ENCODE peak calls at places on chromosomes 7 and 10, in four cellular contexts. T is AG10803, S is fibroblast of mammary gland, R is transverse colon. U is an unnamed sample.

GRCh38 chr10:69703256-69703655 is 73.2 kb downstream of the FAM241B start:
- DNase-seq in T (peak), S (no peak), R (no peak), U (no peak)

GRCh38 chr7:51727441-51727840 is 410.8 kb upstream of the COBL start:
- DNase-seq in T (no peak), R (no peak), S (no peak), U (no peak)

GRCh38 chr7:23093546-23093945 is 12.0 kb upstream of the KLHL7 start:
- DNase-seq in R (no peak), T (peak), S (peak), U (no peak)

GRCh38 chr7:74092964-74093339 is 9.3 kb downstream of the LIMK1 start:
- DNase-seq in R (peak), T (no peak), S (peak), U (peak)

GRCh38 chr7:37201003-37201875 is 247.4 kb downstream of the ELMO1 start:
- DNase-seq in T (peak), S (peak), R (peak), U (peak)

GRCh38 chr7:105583061-105583460 is 1.8 kb upstream of the EFCAB10 start:
- DNase-seq in R (no peak), S (no peak), T (no peak), U (no peak)

GRCh38 chr7:140674899-140675701 is 2.4 kb downstream of the ADCK2 start:
- DNase-seq in T (peak), S (peak), R (peak), U (no peak)

GRCh38 chr10:81546243-81546642 is 328.8 kb upstream of the NRG3 start:
- DNase-seq in R (no peak), S (no peak), T (no peak), U (no peak)

GRCh38 chr10:67036808-67037207 is 111.0 kb downstream of the LRRTM3 start:
- DNase-seq in R (no peak), T (no peak), S (no peak), U (no peak)

GRCh38 chr7:88455696-88456095 is 149.0 kb upstream of the STEAP4 start:
- DNase-seq in T (no peak), R (no peak), S (no peak), U (no peak)

GRCh38 chr7:137978464-137979237 is 23.2 kb downstream of the CREB3L2 start:
- DNase-seq in S (peak), T (peak), R (peak), U (no peak)

GRCh38 chr7:105003275-105003674 is 10.7 kb upstream of the KMT2E start:
- DNase-seq in T (peak), R (peak), S (peak), U (peak)

GRCh38 chr7:36726311-36726710 is 2.0 kb upstream of the AOAH start:
- DNase-seq in R (no peak), S (no peak), T (no peak), U (no peak)

GRCh38 chr7:29300649-29301048 is 106.1 kb downstream of the CHN2 start:
- DNase-seq in T (no peak), R (no peak), S (no peak), U (no peak)

GRCh38 chr10:22631646-22632278 is 82.6 kb downstream of the PIP4K2A start:
- DNase-seq in T (peak), S (peak), R (no peak), U (no peak)

GRCh38 chr7:85025312-85025756 is 161.5 kb downstream of the SEMA3D start:
- DNase-seq in S (no peak), T (no peak), R (peak), U (peak)

GRCh38 chr10:48599830-48600134 is 5.1 kb downstream of the ARHGAP22 start:
- DNase-seq in T (no peak), R (no peak), S (no peak), U (no peak)

GRCh38 chr7:81299272-81299671 is 380.4 kb upstream of the SEMA3C start:
- DNase-seq in T (peak), R (no peak), S (peak), U (no peak)

GRCh38 chr10:90424730-90425129 is 433.1 kb downstream of the HTR7 start:
- DNase-seq in S (peak), R (no peak), T (no peak), U (no peak)

GRCh38 chr7:8084772-8085171 is 116.2 kb downstream of the GLCCI1 start:
- DNase-seq in T (no peak), S (no peak), R (no peak), U (no peak)

GRCh38 chr10:73871915-73872710 is 2.2 kb downstream of the CAMK2G start:
- DNase-seq in R (peak), S (peak), T (peak), U (peak)

GRCh38 chr10:132574783-132575319 is 37.3 kb downstream of the INPP5A start:
- DNase-seq in R (no peak), S (no peak), T (peak), U (no peak)

GRCh38 chr10:103918053-103918846 is at the start of gene STN1:
- DNase-seq in T (peak), S (peak), R (peak), U (peak)

GRCh38 chr10:103648951-103649532 is 155.5 kb downstream of the NEURL1 start:
- DNase-seq in T (peak), S (peak), R (no peak), U (peak)

GRCh38 chr10:53314856-53315255 is 542.3 kb upstream of the MBL2 start:
- DNase-seq in S (peak), R (no peak), T (peak), U (no peak)

GRCh38 chr7:95501261-95501816 is 15.6 kb downstream of the ASB4 start:
- DNase-seq in T (no peak), R (no peak), S (peak), U (no peak)

GRCh38 chr10:99854860-99855259 is 72.4 kb downstream of the ABCC2 start:
- DNase-seq in R (no peak), T (peak), S (peak), U (no peak)

GRCh38 chr10:130983749-130984148 is 327.8 kb downstream of the TCERG1L start:
- DNase-seq in S (no peak), R (no peak), T (no peak), U (no peak)

GRCh38 chr7:100607111-100607510 is 4.9 kb downstream of the PCOLCE start:
- DNase-seq in T (no peak), S (peak), R (no peak), U (no peak)

GRCh38 chr10:15460661-15461060 is 89.6 kb upstream of the FAM171A1 start:
- DNase-seq in S (peak), R (no peak), T (peak), U (no peak)

GRCh38 chr10:13496931-13497330 is 31.9 kb downstream of the BEND7 start:
- DNase-seq in R (no peak), T (no peak), S (no peak), U (no peak)

GRCh38 chr10:133274751-133275682 is 1.7 kb downstream of the ADAM8 start:
- DNase-seq in T (no peak), R (peak), S (no peak), U (no peak)

GRCh38 chr10:6162589-6163356 is 40.0 kb upstream of the PFKFB3 start:
- DNase-seq in T (no peak), R (peak), S (no peak), U (no peak)

DNA sequence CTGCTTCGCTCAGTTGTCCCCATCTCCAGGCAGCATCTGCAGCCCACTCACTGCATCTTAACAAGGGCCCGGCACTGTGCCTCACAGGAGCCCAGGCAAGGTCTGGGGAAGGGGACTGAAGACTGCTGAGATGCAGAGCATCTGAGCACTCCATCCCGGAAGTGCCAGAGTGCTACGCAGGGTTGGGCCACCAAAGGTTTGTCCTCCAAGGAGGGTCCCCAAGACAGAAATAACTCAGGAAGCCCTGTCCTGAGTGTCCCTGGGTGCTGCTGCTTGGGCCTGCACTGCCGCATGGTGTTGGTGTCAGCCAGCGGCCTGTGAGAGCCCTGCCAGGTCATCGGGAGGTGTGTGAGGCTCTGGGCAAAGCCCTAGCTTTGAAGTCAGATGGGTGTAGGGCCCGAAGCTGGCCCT is 288.2 kb upstream of the ZMIZ1 start:
- DNase-seq in S (no peak), R (no peak), T (no peak), U (no peak)
- H3K4me3 ChIP-seq in S (no peak), R (no peak), T (no peak), U (no peak)

GRCh38 chr7:18593602-18594279 is 98.2 kb downstream of the HDAC9 start:
- DNase-seq in R (no peak), S (no peak), T (no peak), U (no peak)

GRCh38 chr7:18590744-18591340 is 95.3 kb downstream of the HDAC9 start:
- DNase-seq in S (peak), T (peak), R (no peak), U (no peak)

DNA sequence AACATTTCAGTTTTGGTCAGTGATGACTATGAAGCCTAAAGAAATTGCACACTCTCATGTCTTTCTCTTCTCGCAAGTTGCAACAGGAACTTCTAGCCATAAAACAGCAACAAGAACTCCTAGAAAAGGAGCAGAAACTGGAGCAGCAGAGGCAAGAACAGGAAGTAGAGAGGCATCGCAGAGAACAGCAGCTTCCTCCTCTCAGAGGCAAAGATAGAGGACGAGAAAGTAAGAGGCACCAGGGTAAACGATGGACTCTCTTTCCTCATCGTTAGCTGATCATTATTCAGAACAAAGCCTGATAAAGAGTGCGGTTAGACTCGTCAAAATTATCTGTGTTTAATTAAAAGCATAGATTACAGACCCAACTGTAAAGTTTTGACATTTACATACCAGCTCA is 94.7 kb downstream of the HDAC9 start:
- DNase-seq in S (no peak), T (peak), R (no peak), U (no peak)
- H3K4me3 ChIP-seq in S (no peak), T (peak), R (no peak), U (no peak)

DNA sequence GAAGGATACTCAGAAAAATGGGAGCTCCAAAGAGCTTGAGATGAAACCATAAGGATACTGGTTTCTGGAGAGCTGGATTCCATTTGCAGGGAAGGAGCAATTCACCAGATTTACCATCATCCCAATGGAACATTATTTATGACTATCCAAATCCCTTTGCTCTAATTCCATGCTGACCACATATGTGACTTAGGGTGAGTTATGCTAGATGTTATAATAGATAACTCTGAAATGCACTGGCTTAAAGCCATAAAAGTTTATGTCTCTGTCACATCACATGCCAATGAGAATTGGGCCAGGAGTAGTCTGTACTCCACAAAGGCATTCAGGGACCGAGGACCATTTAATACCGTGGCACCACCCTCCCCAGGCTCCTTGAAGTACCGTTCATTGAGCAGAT is 185.1 kb downstream of the SKIDA1 start:
- DNase-seq in T (peak), R (no peak), S (peak), U (no peak)
- H3K4me3 ChIP-seq in T (no peak), R (no peak), S (no peak), U (no peak)

GRCh38 chr7:149321978-149322541 is 60.1 kb downstream of the ZNF783 start:
- DNase-seq in T (peak), R (no peak), S (peak), U (no peak)
- H3K4me3 ChIP-seq in T (peak), R (no peak), S (peak), U (no peak)